ENCODE peak calls at places on chromosomes 5 and 9, in five cellular contexts. A is mesenchymal stem cell, K is H9, X is IMR-90, I is H1. C is an unnamed sample.

GRCh38 chr5:56530031-56530430 is 285.3 kb upstream of the MAP3K1 start:
- DNase-seq in X (no peak), K (no peak), A (no peak), I (no peak), C (no peak)

GRCh38 chr5:57887851-57888621 is 405.4 kb upstream of the ACTBL2 start:
- DNase-seq in I (no peak), X (peak; percentile 69), A (peak; percentile 62), K (peak; percentile 53), C (peak; percentile 87)

GRCh38 chr5:137575847-137576246 is 76.7 kb upstream of the SPOCK1 start:
- DNase-seq in A (no peak), X (no peak), K (no peak), I (no peak), C (no peak)

GRCh38 chr9:121858788-121859187 is 207.4 kb downstream of the DAB2IP start:
- DNase-seq in X (no peak), I (no peak), K (no peak), A (no peak), C (peak; percentile 48)

GRCh38 chr5:160651682-160652645 is 200.0 kb downstream of the ATP10B start:
- DNase-seq in A (no peak), K (no peak), I (no peak), X (no peak), C (no peak)

GRCh38 chr5:181160144-181160754 is 12.9 kb downstream of the OR2V2 start:
- DNase-seq in X (peak; percentile 59), A (peak; percentile 57), I (no peak), K (peak; percentile 75), C (peak; percentile 92)

GRCh38 chr5:127013407-127013806 is 17.0 kb downstream of the MARCHF3 start:
- DNase-seq in A (no peak), K (no peak), X (peak; percentile 31), I (no peak), C (no peak)

GRCh38 chr5:1772634-1773033 is 27.0 kb downstream of the MRPL36 start:
- DNase-seq in I (no peak), A (peak; percentile 8), K (no peak), X (peak; percentile 66), C (no peak)

GRCh38 chr5:80034962-80035821 is at the start of gene THBS4:
- DNase-seq in I (no peak), A (no peak), K (peak; percentile 52), X (no peak), C (peak; percentile 10)

GRCh38 chr5:123035320-123035949 is 1.1 kb downstream of the PPIC start:
- DNase-seq in X (peak; percentile 27), K (peak; percentile 83), A (peak; percentile 53), I (peak; percentile 29), C (peak; percentile 83)

GRCh38 chr5:167934561-167934971 is 356.9 kb upstream of the WWC1 start:
- DNase-seq in I (no peak), X (no peak), A (no peak), K (no peak), C (peak; percentile 36)

GRCh38 chr5:103808464-103809106 is 246.0 kb upstream of the NUDT12 start:
- DNase-seq in X (peak; percentile 50), K (peak; percentile 51), A (peak; percentile 52), I (peak; percentile 17), C (peak; percentile 80)

GRCh38 chr5:92353107-92354030 is 970.3 kb upstream of the ARRDC3 start:
- DNase-seq in I (no peak), K (no peak), A (peak; percentile 23), X (peak; percentile 64), C (no peak)

GRCh38 chr9:136965771-136966484 is 11.4 kb upstream of the PTGDS start:
- DNase-seq in K (no peak), X (no peak), I (no peak), A (no peak), C (peak; percentile 34)

GRCh38 chr5:32735512-32735911 is 24.4 kb downstream of the NPR3 start:
- DNase-seq in X (no peak), K (no peak), I (no peak), A (no peak), C (no peak)

GRCh38 chr5:166772770-166773169 is 1518.7 kb upstream of the WWC1 start:
- DNase-seq in I (no peak), X (no peak), K (no peak), A (peak; percentile 71), C (no peak)

GRCh38 chr5:142506756-142507155 is 179.1 kb downstream of the FGF1 start:
- DNase-seq in K (no peak), I (no peak), A (no peak), X (no peak), C (no peak)

GRCh38 chr5:112681481-112681908 is 56.2 kb upstream of the APC start:
- DNase-seq in I (no peak), X (no peak), K (no peak), A (peak; percentile 6), C (no peak)

GRCh38 chr5:178306430-178307225 is 74.0 kb upstream of the PHYKPL start:
- DNase-seq in I (no peak), A (no peak), X (no peak), K (no peak), C (peak; percentile 27)

GRCh38 chr9:250039-250438 is 35.4 kb downstream of the DOCK8 start:
- DNase-seq in I (no peak), X (no peak), K (no peak), A (no peak), C (no peak)

GRCh38 chr9:13778486-13779110 is 499.1 kb upstream of the MPDZ start:
- DNase-seq in X (peak; percentile 4), A (no peak), I (no peak), K (no peak), C (peak; percentile 4)

GRCh38 chr9:121301881-121302286 is 33.9 kb downstream of the GSN start:
- DNase-seq in X (no peak), A (no peak), K (no peak), I (no peak), C (no peak)

GRCh38 chr5:82549263-82549662 is 271.1 kb upstream of the RPS23 start:
- DNase-seq in K (no peak), I (no peak), X (no peak), A (no peak), C (no peak)

GRCh38 chr5:168048486-168048885 is 243.0 kb upstream of the WWC1 start:
- DNase-seq in A (no peak), I (no peak), K (no peak), X (no peak), C (no peak)

GRCh38 chr9:114908796-114909448 is 21.5 kb downstream of the TNFSF8 start:
- DNase-seq in I (no peak), X (peak; percentile 63), K (no peak), A (peak; percentile 43), C (peak; percentile 60)

GRCh38 chr9:114908104-114908621 is 22.2 kb downstream of the TNFSF8 start:
- DNase-seq in I (peak; percentile 58), A (peak; percentile 75), X (peak; percentile 52), K (peak; percentile 46), C (peak; percentile 98)

GRCh38 chr9:114913217-114913616 is 17.2 kb downstream of the TNFSF8 start:
- DNase-seq in X (no peak), A (no peak), I (no peak), K (no peak), C (no peak)

GRCh38 chr9:114909657-114910056 is 20.7 kb downstream of the TNFSF8 start:
- DNase-seq in A (no peak), X (no peak), I (no peak), K (no peak), C (no peak)

DNA sequence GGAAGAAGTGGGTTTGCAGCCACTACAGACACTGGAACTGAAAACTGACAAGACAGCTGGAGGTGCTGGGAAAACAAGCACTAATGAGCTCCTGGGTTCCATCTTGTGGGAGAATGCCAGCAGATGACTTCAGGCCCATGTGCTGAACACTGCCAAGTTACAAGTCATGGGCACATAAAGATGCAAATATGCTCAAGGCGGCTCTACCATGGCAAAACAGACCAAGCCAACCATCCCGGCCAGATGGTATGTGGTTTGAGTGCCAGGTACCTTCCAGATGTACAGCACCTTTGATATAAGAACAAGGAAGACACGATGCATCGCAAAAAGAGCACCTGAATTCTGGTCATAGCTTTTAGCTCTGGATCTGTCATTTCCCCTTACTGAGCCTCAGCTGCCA is 19.9 kb downstream of the TNFSF8 start:
- DNase-seq in I (no peak), X (no peak), K (no peak), A (no peak), C (no peak)
- H3K79me1 ChIP-seq in I (no peaks in the 10 kb centered on the region), X (no peaks in the 10 kb centered on the region), K (no peaks in the 10 kb centered on the region), A (no peaks in the 10 kb centered on the region), C (no peaks in the 10 kb centered on the region)

GRCh38 chr9:89743216-89743575 is 138.4 kb downstream of the GADD45G start:
- DNase-seq in K (no peak), X (no peak), I (no peak), A (no peak), C (no peak)

GRCh38 chr9:89744255-89744648 is 139.4 kb downstream of the GADD45G start:
- DNase-seq in K (no peak), X (no peak), I (no peak), A (no peak), C (no peak)

GRCh38 chr9:89743576-89744254 is 138.9 kb downstream of the GADD45G start:
- DNase-seq in X (no peak), A (no peak), I (peak; percentile 9), K (peak; percentile 76), C (peak; percentile 85)

GRCh38 chr9:89740722-89741121 is 135.9 kb downstream of the GADD45G start:
- DNase-seq in K (no peak), A (no peak), X (no peak), I (no peak), C (no peak)

DNA sequence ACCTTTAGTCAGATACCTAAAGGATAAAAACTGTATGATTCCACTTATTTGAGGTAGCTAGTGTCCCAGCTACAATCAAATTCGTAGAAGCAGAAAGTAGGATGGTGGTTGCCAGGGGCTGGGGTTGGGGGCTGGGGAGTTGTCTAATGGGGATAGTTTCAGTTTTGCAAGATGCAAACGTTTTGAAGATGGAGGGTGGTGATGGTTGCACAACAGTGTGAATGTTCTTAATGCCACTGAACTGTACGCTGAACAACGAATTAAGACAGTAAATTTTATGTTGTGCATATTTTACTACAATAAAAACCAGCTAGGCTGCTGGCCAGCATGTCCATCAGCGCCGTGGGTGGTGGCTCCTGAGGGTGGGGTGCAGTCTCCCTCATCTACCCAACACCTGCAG is 137.8 kb downstream of the GADD45G start:
- DNase-seq in X (no peak), K (no peak), I (no peak), A (no peak), C (no peak)
- H3K79me1 ChIP-seq in X (no peaks in the 10 kb centered on the region), K (no peaks in the 10 kb centered on the region), I (no peaks in the 10 kb centered on the region), A (no peaks in the 10 kb centered on the region), C (no peaks in the 10 kb centered on the region)

GRCh38 chr5:65075623-65076250 is 307.0 kb downstream of the CWC27 start:
- DNase-seq in I (no peak), A (peak; percentile 24), K (no peak), X (no peak), C (peak; percentile 83)
- H3K79me1 ChIP-seq in I (no peaks in the 10 kb centered on the region), A (no peaks in the 10 kb centered on the region), K (no peaks in the 10 kb centered on the region), X (no peaks in the 10 kb centered on the region), C (no peaks in the 10 kb centered on the region)

DNA sequence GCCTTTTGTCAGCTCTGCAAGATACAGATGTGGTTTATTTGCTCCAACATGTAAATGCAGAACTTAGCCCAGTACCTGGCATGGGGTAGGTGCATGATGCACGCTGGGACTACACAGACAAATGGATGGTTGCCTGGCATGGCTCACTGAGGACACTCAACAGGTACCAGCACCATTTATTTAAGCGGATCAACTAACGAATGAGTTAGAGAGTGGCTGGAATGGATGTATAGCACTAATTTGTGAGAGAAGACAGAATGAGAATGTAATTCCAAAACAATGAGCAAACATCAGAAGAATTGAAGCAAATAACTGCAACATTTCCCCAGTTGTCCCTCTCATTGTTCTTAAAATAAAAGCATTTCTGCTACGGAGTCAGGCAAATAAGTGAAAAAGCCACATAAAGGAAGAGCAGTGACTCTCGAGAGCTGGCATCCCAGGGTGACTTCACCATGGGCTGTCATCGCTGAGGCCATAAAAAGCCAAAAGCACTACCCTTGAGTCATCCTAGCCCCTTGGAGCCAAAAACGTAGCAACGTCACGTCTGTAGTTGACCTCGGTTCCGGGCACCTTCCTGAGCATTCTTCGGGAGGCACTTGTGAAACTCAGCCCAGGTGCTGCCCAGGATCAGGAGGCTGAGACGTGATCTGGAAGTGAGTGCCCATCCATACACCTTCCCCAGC is 290.3 kb downstream of the NSG2 start:
- DNase-seq in K (no peak), X (no peak), A (no peak), I (no peak), C (no peak)
- H3K79me1 ChIP-seq in K (no peaks in the 10 kb centered on the region), X (no peaks in the 10 kb centered on the region), A (no peaks in the 10 kb centered on the region), I (no peaks in the 10 kb centered on the region), C (no peaks in the 10 kb centered on the region)